ENCODE peak calls at places on chromosomes 12 and 14, in five cellular contexts. K, L, V, T and R are unnamed samples.

GRCh38 chr12:88946377-88946997 is 366.2 kb upstream of the KITLG start:
- ATAC-seq in T (no peak), V (peak), L (no peak), K (no peak), R (no peak)

GRCh38 chr12:97306121-97306520 is 156.5 kb upstream of the RMST start:
- ATAC-seq in T (no peak), V (peak), K (no peak), L (no peak), R (no peak)

GRCh38 chr14:105070760-105071137 is 5.5 kb upstream of the GPR132 start:
- ATAC-seq in L (no peak), V (no peak), T (no peak), K (no peak), R (peak)

GRCh38 chr12:54394281-54394719 is 9.8 kb upstream of the ZNF385A start:
- ATAC-seq in T (no peak), V (peak), L (peak), K (peak), R (peak)

GRCh38 chr12:53696285-53696654 is 20.4 kb upstream of the ATP5MC2 start:
- ATAC-seq in T (no peak), K (peak), L (peak), V (peak), R (peak)

GRCh38 chr12:31035944-31036665 is 37.6 kb upstream of the DDX11 start:
- ATAC-seq in K (no peak), T (no peak), L (no peak), V (no peak), R (no peak)

GRCh38 chr12:109160433-109160832 is 44.0 kb downstream of the ACACB start:
- ATAC-seq in K (no peak), T (no peak), L (no peak), V (no peak), R (no peak)

GRCh38 chr12:98464155-98464554 is 51.2 kb upstream of the TMPO start:
- ATAC-seq in T (no peak), L (no peak), V (peak), K (no peak), R (peak)

GRCh38 chr14:65937804-65938316 is 525.3 kb downstream of the FUT8 start:
- ATAC-seq in L (peak), T (no peak), V (no peak), K (no peak), R (peak)

GRCh38 chr12:103102225-103102744 is 144.8 kb downstream of the ASCL1 start:
- ATAC-seq in T (no peak), V (no peak), K (no peak), L (no peak), R (peak)

GRCh38 chr12:11499802-11500201 is 104.4 kb upstream of the PRB2 start:
- ATAC-seq in K (no peak), T (no peak), L (no peak), V (no peak), R (no peak)

GRCh38 chr12:111792155-111792876 is 25.6 kb downstream of the ALDH2 start:
- ATAC-seq in K (peak), L (no peak), T (no peak), V (peak), R (no peak)

GRCh38 chr14:69571449-69571878 is 3.2 kb downstream of the CCDC177 start:
- ATAC-seq in V (no peak), T (no peak), L (no peak), K (no peak), R (no peak)

GRCh38 chr12:38144601-38145436 is 171.8 kb upstream of the ALG10B start:
- ATAC-seq in T (no peak), L (no peak), V (no peak), K (no peak), R (no peak)

GRCh38 chr12:102430661-102431060 is 49.7 kb downstream of the IGF1 start:
- ATAC-seq in K (no peak), T (no peak), V (peak), L (no peak), R (no peak)

GRCh38 chr14:103280278-103280917 is 53.6 kb upstream of the EIF5 start:
- ATAC-seq in V (no peak), L (no peak), K (no peak), T (no peak), R (no peak)

GRCh38 chr14:78417532-78417931 is 247.4 kb downstream of the NRXN3 start:
- ATAC-seq in V (no peak), L (no peak), K (no peak), T (no peak), R (no peak)

GRCh38 chr14:31060253-31060875 is 34.2 kb upstream of the STRN3 start:
- ATAC-seq in K (peak), L (no peak), T (no peak), V (peak), R (no peak)

GRCh38 chr12:47773062-47773857 is at the start of gene SLC48A1:
- ATAC-seq in T (peak), L (peak), K (peak), V (peak), R (peak)

GRCh38 chr14:57401501-57401900 is 11.1 kb downstream of the NAA30 start:
- ATAC-seq in T (no peak), K (no peak), V (no peak), L (no peak), R (no peak)

GRCh38 chr12:76890407-76891143 is 11.8 kb upstream of the CSRP2 start:
- ATAC-seq in K (no peak), T (no peak), L (no peak), V (no peak), R (no peak)

GRCh38 chr14:73944432-73945158 is 5.3 kb downstream of the FAM161B start:
- ATAC-seq in L (no peak), V (peak), T (no peak), K (peak), R (no peak)

GRCh38 chr14:89973234-89973823 is 17.6 kb downstream of the TDP1 start:
- ATAC-seq in V (peak), T (no peak), L (peak), K (peak), R (peak)

GRCh38 chr14:103144085-103144484 is 20.8 kb downstream of the TNFAIP2 start:
- ATAC-seq in T (no peak), V (no peak), L (no peak), K (no peak), R (no peak)

GRCh38 chr12:8638951-8639350 is 23.7 kb downstream of the MFAP5 start:
- ATAC-seq in L (no peak), T (no peak), K (no peak), V (no peak), R (no peak)

GRCh38 chr12:41345071-41345470 is 157.0 kb downstream of the PDZRN4 start:
- ATAC-seq in K (no peak), T (no peak), V (no peak), L (no peak), R (no peak)

GRCh38 chr14:61581340-61581739 is 114.0 kb upstream of the HIF1A start:
- ATAC-seq in K (no peak), T (no peak), V (no peak), L (no peak), R (no peak)